ENCODE peak calls at places on chromosomes 2 and 18, in six cellular contexts. Z is H1, M is neuronal stem cell, W is mesenchymal stem cell, H is IMR-90, A is trophoblast cell. U is an unnamed sample.

GRCh38 chr2:88350641-88351601 is 101.6 kb downstream of the FOXI3 start:
- DNase-seq in Z (peak; percentile 96), M (peak; percentile 68), W (no peak), H (peak; percentile 12), A (peak; percentile 89), U (peak; percentile 93)

GRCh38 chr2:6493266-6493665 is 372.4 kb downstream of the CMPK2 start:
- DNase-seq in Z (no peak), M (no peak), W (no peak), H (no peak), A (no peak), U (no peak)

GRCh38 chr2:60313470-60314172 is 239.8 kb downstream of the BCL11A start:
- DNase-seq in Z (no peak), M (no peak), W (no peak), H (no peak), A (no peak), U (no peak)

GRCh38 chr2:96097951-96098823 is 18.2 kb downstream of the ADRA2B start:
- DNase-seq in Z (peak; percentile 41), M (no peak), W (no peak), H (no peak), A (no peak), U (no peak)

GRCh38 chr2:165899311-165899710 is 54.3 kb downstream of the TTC21B start:
- DNase-seq in Z (no peak), M (no peak), W (no peak), H (no peak), A (peak; percentile 16), U (no peak)

GRCh38 chr2:229387815-229388214 is 116.7 kb upstream of the PID1 start:
- DNase-seq in Z (no peak), M (no peak), W (no peak), H (no peak), A (no peak), U (no peak)

GRCh38 chr2:62309465-62310091 is 113.7 kb downstream of the B3GNT2 start:
- DNase-seq in Z (no peak), M (no peak), W (no peak), H (no peak), A (no peak), U (no peak)

GRCh38 chr18:74457743-74458465 is 796 bp upstream of the DIPK1C start:
- DNase-seq in Z (no peak), M (no peak), W (no peak), H (no peak), A (no peak), U (no peak)

GRCh38 chr2:18176679-18177215 is 298.3 kb downstream of the KCNS3 start:
- DNase-seq in Z (no peak), M (no peak), W (no peak), H (no peak), A (no peak), U (no peak)

GRCh38 chr2:120763516-120763915 is 27.8 kb downstream of the GLI2 start:
- DNase-seq in Z (no peak), M (no peak), W (peak; percentile 37), H (no peak), A (no peak), U (no peak)

GRCh38 chr2:40760071-40760666 is 308.3 kb upstream of the SLC8A1 start:
- DNase-seq in Z (peak; percentile 56), M (peak; percentile 17), W (peak; percentile 38), H (peak; percentile 69), A (peak; percentile 69), U (peak; percentile 74)

DNA sequence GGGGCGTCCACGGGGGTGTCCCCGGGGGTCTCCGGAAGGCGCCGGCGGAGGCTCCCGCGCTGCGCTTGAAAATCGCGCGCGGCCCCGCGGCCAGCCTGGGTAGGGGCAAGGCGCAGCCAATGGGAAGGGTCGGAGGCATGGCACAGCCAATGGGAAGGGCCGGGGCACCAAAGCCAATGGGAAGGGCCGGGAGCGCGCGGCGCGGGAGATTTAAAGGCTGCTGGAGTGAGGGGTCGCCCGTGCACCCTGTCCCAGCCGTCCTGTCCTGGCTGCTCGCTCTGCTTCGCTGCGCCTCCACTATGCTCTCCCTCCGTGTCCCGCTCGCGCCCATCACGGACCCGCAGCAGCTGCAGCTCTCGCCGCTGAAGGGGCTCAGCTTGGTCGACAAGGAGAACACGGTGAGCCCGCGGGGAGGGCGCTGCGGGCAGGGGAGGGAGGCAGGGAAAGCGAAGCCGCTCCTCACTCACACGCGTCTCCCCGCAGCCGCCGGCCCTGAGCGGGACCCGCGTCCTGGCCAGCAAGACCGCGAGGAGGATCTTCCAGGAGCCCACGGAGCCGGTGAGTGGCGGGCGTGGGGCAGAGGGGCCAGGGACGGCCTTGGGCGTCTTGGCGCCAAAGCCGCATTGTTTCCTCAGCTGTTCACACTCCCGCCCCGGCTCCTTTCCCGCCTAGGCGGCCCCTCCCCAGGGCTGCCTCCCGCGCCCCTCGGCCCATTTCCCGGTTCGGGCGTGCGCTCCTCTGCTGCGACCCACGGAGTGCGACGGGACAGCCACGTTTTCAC is at the start of gene RRM2:
- DNase-seq in Z (peak; percentile 96), M (peak; percentile 89), W (peak; percentile 95), H (peak; percentile 87), A (peak; percentile 90), U (peak; percentile 98)
- H2BK120ac ChIP-seq in Z (no peak within 1 kb of the TSS), M (no peak within 1 kb of the TSS), W (peak within 1 kb of the TSS; percentile 69), H (peak within 1 kb of the TSS; percentile 0), A (peak within 1 kb of the TSS; percentile 29), U (no peak within 1 kb of the TSS)

DNA sequence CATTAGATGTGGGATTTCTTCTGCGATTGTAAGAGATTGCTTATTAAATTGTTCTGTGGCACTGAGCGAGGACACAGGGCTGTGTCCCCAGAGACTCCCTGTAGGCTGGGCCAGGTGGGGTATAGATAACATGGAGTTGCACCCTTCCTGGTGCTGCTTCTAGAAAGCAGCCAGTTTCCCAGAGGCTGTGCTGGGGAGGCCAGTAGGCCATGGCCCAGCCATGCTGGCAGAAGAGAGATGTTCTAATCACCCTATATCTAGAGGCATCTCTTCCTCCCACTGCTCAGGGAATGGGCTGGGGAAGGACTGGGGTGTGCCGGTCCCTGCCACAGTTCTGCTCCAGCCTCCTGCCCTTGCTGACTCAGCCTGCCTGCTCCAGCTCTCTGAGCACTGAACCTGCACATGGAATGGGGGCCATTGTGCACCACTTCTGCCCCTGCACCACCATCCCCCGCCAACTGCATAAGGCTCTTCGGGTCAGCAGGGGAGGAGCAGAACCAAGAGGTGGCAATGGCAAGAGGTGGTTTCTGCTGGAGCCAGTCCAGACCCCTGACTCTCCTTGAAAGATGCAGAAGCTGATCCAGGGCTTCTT is 66.8 kb downstream of the HS1BP3 start:
- DNase-seq in Z (no peak), M (no peak), W (no peak), H (no peak), A (no peak), U (no peak)
- H3K4ac ChIP-seq in Z (no peak overlapping the region), M (no peak overlapping the region), W (peak overlapping the region; percentile 10), H (peak overlapping the region; percentile 99), A (peak overlapping the region; percentile 94), U (no peak overlapping the region)

DNA sequence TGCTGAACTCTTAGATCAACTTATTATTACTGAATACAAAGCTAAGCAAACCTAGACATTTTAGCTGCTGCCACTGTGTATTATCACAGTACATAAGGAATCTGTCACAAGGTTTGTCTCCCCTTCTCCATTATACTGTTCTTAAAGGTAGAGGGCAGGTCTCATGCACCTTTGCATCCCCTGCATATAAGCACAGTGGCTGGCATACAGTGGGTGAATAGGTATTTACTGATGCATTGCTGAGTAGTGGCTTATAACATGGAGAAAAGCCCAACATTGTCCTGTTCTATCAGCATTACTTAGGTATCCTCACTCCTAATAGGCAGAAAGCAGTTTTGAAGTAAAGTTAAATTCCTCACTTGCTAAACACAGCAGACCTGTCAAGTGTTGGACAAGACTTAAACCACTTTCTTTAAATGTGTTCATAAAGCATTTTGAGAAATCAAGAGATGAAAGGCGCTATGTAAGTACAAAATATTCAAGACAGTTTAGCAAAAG is 43.6 kb downstream of the SF3B1 start:
- DNase-seq in Z (no peak), M (no peak), W (no peak), H (no peak), A (no peak), U (no peak)
- H3K36me3 ChIP-seq in Z (peaks cover 54% of the 10 kb centered on the region), M (peaks cover 11% of the 10 kb centered on the region), W (peaks cover 62% of the 10 kb centered on the region), H (peaks cover 25% of the 10 kb centered on the region), A (peaks cover 9% of the 10 kb centered on the region), U (peaks cover 7% of the 10 kb centered on the region)

GRCh38 chr2:38108907-38109731 is 33.2 kb upstream of the CYP1B1 start:
- DNase-seq in Z (no peak), M (no peak), W (no peak), H (no peak), A (no peak), U (no peak)

GRCh38 chr2:38104598-38104997 is 28.6 kb upstream of the CYP1B1 start:
- DNase-seq in Z (no peak), M (no peak), W (no peak), H (no peak), A (no peak), U (no peak)

GRCh38 chr2:38105911-38106310 is 30.0 kb upstream of the CYP1B1 start:
- DNase-seq in Z (no peak), M (no peak), W (peak; percentile 36), H (no peak), A (no peak), U (peak; percentile 74)

GRCh38 chr2:38107738-38108410 is 31.9 kb upstream of the CYP1B1 start:
- DNase-seq in Z (no peak), M (no peak), W (no peak), H (no peak), A (no peak), U (peak; percentile 93)

DNA sequence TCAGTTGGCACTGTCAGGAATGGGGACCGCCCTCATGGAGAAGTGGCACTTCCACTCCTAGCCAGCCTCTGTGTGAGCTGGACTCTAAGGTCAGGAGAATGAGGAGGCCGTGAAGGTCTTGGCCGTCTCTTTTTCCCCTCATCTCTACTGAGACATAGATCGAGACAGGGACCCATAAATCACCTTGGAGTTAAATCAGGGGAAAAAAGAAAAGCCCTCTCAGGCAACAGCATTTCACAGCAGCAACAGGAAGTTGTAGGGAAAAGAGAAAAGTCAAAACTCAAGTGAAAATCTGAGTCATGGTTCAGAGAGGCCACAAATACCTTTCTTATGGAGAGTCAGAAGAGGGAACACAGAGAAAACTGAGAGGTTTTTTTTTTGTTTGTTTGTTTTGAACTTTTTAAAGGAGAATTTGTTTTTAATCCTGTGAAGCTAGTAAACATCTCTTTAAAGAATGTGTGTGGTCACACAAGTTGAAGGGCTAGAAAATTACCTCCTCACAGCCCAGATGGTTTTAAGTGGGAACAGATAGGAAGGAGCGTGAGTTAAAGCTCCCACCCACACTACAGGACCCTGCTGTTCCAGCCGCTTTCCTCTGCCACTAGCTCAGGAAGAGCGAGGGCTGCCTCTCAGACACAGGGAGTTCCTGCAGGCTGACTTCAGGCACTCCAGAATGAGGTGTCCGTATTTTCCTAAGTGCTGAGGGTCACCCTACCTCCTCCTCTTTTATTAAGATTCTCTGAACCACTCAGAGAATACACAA is 30.6 kb upstream of the CYP1B1 start:
- DNase-seq in Z (no peak), M (no peak), W (peak; percentile 90), H (peak; percentile 71), A (no peak), U (peak; percentile 87)
- H2BK120ac ChIP-seq in Z (no peak overlapping the region), M (no peak overlapping the region), W (peak overlapping the region; percentile 86), H (peak overlapping the region; percentile 93), A (peak overlapping the region; percentile 52), U (peak overlapping the region; percentile 65)

GRCh38 chr18:46265190-46266156 is 161.3 kb downstream of the HAUS1 start:
- DNase-seq in Z (no peak), M (no peak), W (no peak), H (no peak), A (peak; percentile 53), U (no peak)
- H3K4ac ChIP-seq in Z (no peak overlapping the region), M (no peak overlapping the region), W (no peak overlapping the region), H (no peak overlapping the region), A (no peak overlapping the region), U (no peak overlapping the region)

GRCh38 chr2:85011098-85011497 is 40.1 kb downstream of the KCMF1 start:
- DNase-seq in Z (no peak), M (no peak), W (no peak), H (no peak), A (no peak), U (no peak)
- H3K36me3 ChIP-seq in Z (peaks cover 8% of the 10 kb centered on the region), M (peaks cover 11% of the 10 kb centered on the region), W (peaks cover 25% of the 10 kb centered on the region), H (peaks cover 13% of the 10 kb centered on the region), A (peaks cover 8% of the 10 kb centered on the region), U (no peaks in the 10 kb centered on the region)